ENCODE peak calls at places on chromosome 10, in five cellular contexts. A, S, L, Q and E are unnamed samples.

GRCh38 chr10:70053212-70053895 is 708 bp downstream of the MACROH2A2 start:
- DNase-seq in S (peak), Q (peak), L (peak), A (peak), E (no peak)

GRCh38 chr10:119333146-119333792 is 125.9 kb downstream of the GRK5 start:
- DNase-seq in Q (no peak), A (no peak), S (no peak), L (no peak), E (no peak)

GRCh38 chr10:36462194-36462593 is 663.2 kb upstream of the ANKRD30A start:
- DNase-seq in Q (peak), L (no peak), S (no peak), A (no peak), E (no peak)

GRCh38 chr10:80493482-80494021 is 39.4 kb downstream of the TSPAN14 start:
- DNase-seq in S (no peak), L (no peak), Q (peak), A (no peak), E (no peak)

GRCh38 chr10:121310151-121310711 is 288.0 kb downstream of the FGFR2 start:
- DNase-seq in Q (no peak), A (no peak), S (no peak), L (no peak), E (no peak)

GRCh38 chr10:126118476-126118875 is 222.1 kb downstream of the FANK1 start:
- DNase-seq in S (no peak), L (no peak), Q (no peak), A (no peak), E (no peak)

GRCh38 chr10:46526682-46527038 is 29.8 kb downstream of the GPRIN2 start:
- DNase-seq in S (peak), L (no peak), A (no peak), Q (peak), E (no peak)

GRCh38 chr10:120841522-120842189 is 9.5 kb upstream of the WDR11 start:
- DNase-seq in L (no peak), A (no peak), Q (no peak), S (no peak), E (no peak)

GRCh38 chr10:99854860-99855259 is 72.4 kb downstream of the ABCC2 start:
- DNase-seq in S (no peak), A (peak), L (no peak), Q (peak), E (no peak)

GRCh38 chr10:42952358-42952757 is 124.5 kb upstream of the RET start:
- DNase-seq in L (no peak), S (peak), Q (no peak), A (peak), E (no peak)

GRCh38 chr10:33295851-33296250 is 38.6 kb downstream of the NRP1 start:
- DNase-seq in A (no peak), S (no peak), L (no peak), Q (no peak), E (no peak)

GRCh38 chr10:1290071-1290471 is 233.9 kb downstream of the WDR37 start:
- DNase-seq in A (no peak), Q (no peak), L (no peak), S (no peak), E (no peak)

GRCh38 chr10:64617071-64617470 is 1095.9 kb downstream of the REEP3 start:
- DNase-seq in Q (no peak), A (no peak), S (no peak), L (no peak), E (no peak)

GRCh38 chr10:96532523-96532922 is 18.8 kb upstream of the TLL2 start:
- DNase-seq in L (no peak), Q (peak), S (no peak), A (no peak), E (no peak)

GRCh38 chr10:132411561-132412253 is 14.7 kb downstream of the PWWP2B start:
- DNase-seq in A (no peak), Q (no peak), S (no peak), L (no peak), E (no peak)

GRCh38 chr10:63464402-63465292 is 1.1 kb downstream of the JMJD1C start:
- DNase-seq in Q (peak), L (peak), A (no peak), S (peak), E (no peak)

GRCh38 chr10:80414126-80414898 is 6.0 kb downstream of the PRXL2A start:
- DNase-seq in A (no peak), S (no peak), L (no peak), Q (no peak), E (no peak)

GRCh38 chr10:92559051-92559450 is 14.8 kb downstream of the IDE start:
- DNase-seq in A (no peak), L (no peak), Q (no peak), S (no peak), E (no peak)

GRCh38 chr10:58868736-58869435 is 307.6 kb upstream of the PHYHIPL start:
- DNase-seq in S (no peak), Q (no peak), L (no peak), A (no peak), E (no peak)

GRCh38 chr10:31000071-31000787 is 31.4 kb downstream of the ZNF438 start:
- DNase-seq in L (no peak), S (peak), Q (peak), A (no peak), E (no peak)

GRCh38 chr10:113600569-113600968 is 47.7 kb downstream of the HABP2 start:
- DNase-seq in Q (no peak), A (no peak), L (no peak), S (no peak), E (no peak)

GRCh38 chr10:132388901-132389630 is 7.9 kb upstream of the PWWP2B start:
- DNase-seq in Q (no peak), L (peak), S (no peak), A (no peak), E (no peak)

GRCh38 chr10:95741807-95742528 is 14.0 kb upstream of the ENTPD1 start:
- DNase-seq in L (peak), A (peak), S (no peak), Q (peak), E (peak)

GRCh38 chr10:13104697-13105096 is 4.7 kb downstream of the OPTN start:
- DNase-seq in Q (no peak), S (no peak), L (no peak), A (no peak), E (no peak)

GRCh38 chr10:102935510-102935909 is 17.4 kb downstream of the CNNM2 start:
- DNase-seq in L (no peak), S (no peak), Q (no peak), A (no peak), E (no peak)

GRCh38 chr10:98460837-98461499 is 14.2 kb upstream of the HPS1 start:
- DNase-seq in L (no peak), A (peak), Q (peak), S (peak), E (no peak)

GRCh38 chr10:7378602-7379403 is 32.0 kb downstream of the SFMBT2 start:
- DNase-seq in A (no peak), L (no peak), S (no peak), Q (no peak), E (no peak)

GRCh38 chr10:50600831-50601466 is 22.8 kb downstream of the SGMS1 start:
- DNase-seq in Q (peak), L (no peak), A (no peak), S (no peak), E (no peak)

GRCh38 chr10:32150532-32151101 is 94.4 kb upstream of the KIF5B start:
- DNase-seq in L (no peak), S (no peak), A (no peak), Q (no peak), E (no peak)

GRCh38 chr10:76866841-76867586 is 770.6 kb downstream of the KCNMA1 start:
- DNase-seq in L (no peak), S (no peak), A (no peak), Q (no peak), E (no peak)

GRCh38 chr10:27742926-27743735 is 2.5 kb downstream of the MKX start:
- DNase-seq in Q (no peak), L (peak), S (peak), A (no peak), E (no peak)

GRCh38 chr10:92690211-92691041 is 671 bp downstream of the HHEX start:
- DNase-seq in A (peak), Q (peak), S (no peak), L (peak), E (no peak)

GRCh38 chr10:130350996-130351395 is 214.8 kb downstream of the GLRX3 start:
- DNase-seq in S (no peak), Q (no peak), A (no peak), L (no peak), E (no peak)

GRCh38 chr10:102627446-102628293 is 16.6 kb upstream of the TRIM8 start:
- DNase-seq in S (peak), Q (peak), L (no peak), A (peak), E (no peak)

GRCh38 chr10:25059990-25060389 is 43.6 kb downstream of the THNSL1 start:
- DNase-seq in A (no peak), L (no peak), S (peak), Q (peak), E (no peak)

GRCh38 chr10:121261665-121262064 is 336.6 kb downstream of the FGFR2 start:
- DNase-seq in A (no peak), L (no peak), S (no peak), Q (no peak), E (no peak)

GRCh38 chr10:99612167-99612831 is 7.9 kb downstream of the SLC25A28 start:
- DNase-seq in S (peak), Q (peak), A (peak), L (peak), E (no peak)

GRCh38 chr10:74875966-74876365 is 49.6 kb downstream of the KAT6B start:
- DNase-seq in Q (no peak), A (no peak), L (no peak), S (no peak), E (no peak)

GRCh38 chr10:47374611-47375536 is 9.2 kb downstream of the ZNF488 start:
- DNase-seq in A (no peak), Q (peak), S (no peak), L (no peak), E (no peak)

GRCh38 chr10:71467569-71468362 is 71.0 kb downstream of the CDH23 start:
- DNase-seq in L (no peak), Q (no peak), A (no peak), S (no peak), E (no peak)

GRCh38 chr10:29141761-29142160 is 147.1 kb upstream of the LYZL1 start:
- DNase-seq in L (no peak), S (peak), A (no peak), Q (peak), E (no peak)

GRCh38 chr10:29140991-29141390 is 147.9 kb upstream of the LYZL1 start:
- DNase-seq in A (no peak), S (no peak), Q (peak), L (no peak), E (no peak)

GRCh38 chr10:29142516-29143314 is 146.2 kb upstream of the LYZL1 start:
- DNase-seq in L (no peak), S (peak), Q (no peak), A (no peak), E (no peak)

GRCh38 chr10:29136401-29136800 is 152.5 kb upstream of the LYZL1 start:
- DNase-seq in L (no peak), Q (peak), S (no peak), A (no peak), E (no peak)

GRCh38 chr10:29140151-29140550 is 148.7 kb upstream of the LYZL1 start:
- DNase-seq in S (no peak), Q (no peak), A (no peak), L (no peak), E (no peak)
- TF ChIP-seq CTCF in S (no peak), Q (no peak), A (no peak), L (no peak), E (no peak)

GRCh38 chr10:73060738-73061635 is 35.7 kb downstream of the P4HA1 start:
- DNase-seq in S (no peak), Q (peak), L (peak), A (no peak), E (no peak)
- TF ChIP-seq CTCF in S (no peak), Q (peak), L (peak), A (peak), E (peak)

DNA sequence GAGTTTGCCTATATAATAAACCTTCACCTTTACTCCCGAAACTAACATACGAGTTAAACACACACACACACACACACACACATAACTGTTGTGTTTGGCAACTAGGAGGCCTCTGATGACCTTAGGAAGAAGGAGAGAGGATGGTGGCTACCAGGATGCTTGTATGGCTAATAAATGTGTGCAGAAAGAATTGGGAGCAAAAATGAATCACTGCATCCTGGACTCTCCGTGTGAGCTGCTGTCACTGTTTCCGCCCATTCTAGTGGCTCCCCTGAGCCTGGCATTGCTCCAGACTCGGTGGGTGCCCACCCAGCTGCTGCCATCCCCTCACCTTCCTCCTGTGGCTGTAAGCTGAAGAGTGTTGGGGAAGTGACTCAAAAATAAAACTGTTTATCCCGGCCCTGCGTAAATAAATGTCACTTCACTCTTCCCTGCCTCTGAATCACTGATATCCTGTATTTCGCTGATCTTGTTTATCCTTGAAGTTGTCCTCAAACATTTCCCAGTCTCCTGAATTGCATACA is 149.5 kb upstream of the MINDY3 start:
- DNase-seq in S (no peak), Q (no peak), L (no peak), A (no peak), E (no peak)
- TF ChIP-seq CTCF in S (no peak), Q (no peak), L (no peak), A (no peak), E (no peak)

GRCh38 chr10:90860790-90861189 is 3.0 kb upstream of the HTR7 start:
- DNase-seq in L (no peak), Q (no peak), S (no peak), A (no peak), E (no peak)

GRCh38 chr10:90871279-90871760 is 454 bp upstream of the RPP30 start:
- DNase-seq in L (peak), Q (peak), A (peak), S (peak), E (peak)

GRCh38 chr10:90862908-90863514 is 5.2 kb upstream of the HTR7 start:
- DNase-seq in S (peak), L (peak), Q (peak), A (no peak), E (no peak)

GRCh38 chr10:90866050-90866598 is 5.7 kb upstream of the RPP30 start:
- DNase-seq in L (no peak), S (no peak), Q (no peak), A (no peak), E (no peak)

DNA sequence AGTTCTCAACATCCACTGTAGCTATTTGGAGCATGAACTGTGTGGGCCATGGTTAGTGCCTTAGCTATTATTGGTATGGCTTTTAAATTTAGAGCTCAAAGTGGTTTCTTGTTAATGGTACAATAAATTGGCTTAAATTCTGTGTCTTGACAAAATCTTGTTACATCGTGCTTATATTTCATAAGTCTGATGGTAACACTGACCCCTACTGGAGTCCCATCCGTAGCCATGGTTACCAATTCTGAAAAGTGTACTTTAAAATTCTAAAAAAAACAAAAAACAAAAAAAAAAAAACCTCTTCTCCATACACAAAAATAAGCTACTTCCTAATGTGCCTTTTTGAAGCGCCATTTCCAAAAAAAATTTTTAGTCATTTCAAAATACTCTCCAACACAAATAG is 6.4 kb upstream of the RPP30 start:
- DNase-seq in L (no peak), A (no peak), Q (peak), S (no peak), E (no peak)
- TF ChIP-seq CTCF in L (no peak), A (no peak), Q (peak), S (no peak), E (peak)